ENCODE peak calls at places on chromosomes 5 and 9, in six cellular contexts. Q, J, V, P, W and T are unnamed samples.

GRCh38 chr9:22136446-22137140 is 127.5 kb upstream of the CDKN2B start:
- DNase-seq in W (no peak), Q (peak; percentile 78), V (no peak), J (no peak), P (peak; percentile 70), T (peak; percentile 69)

GRCh38 chr5:141785667-141786066 is 92.5 kb downstream of the PCDH1 start:
- DNase-seq in J (no peak), P (no peak), V (no peak), W (no peak), Q (no peak), T (no peak)

GRCh38 chr5:158874814-158875213 is 224.9 kb downstream of the EBF1 start:
- DNase-seq in W (no peak), P (no peak), J (no peak), V (no peak), Q (no peak), T (no peak)

GRCh38 chr5:116178925-116179324 is 94.1 kb downstream of the COMMD10 start:
- DNase-seq in P (no peak), V (no peak), J (no peak), W (no peak), Q (no peak), T (no peak)

GRCh38 chr9:85417674-85418073 is 324.1 kb downstream of the AGTPBP1 start:
- DNase-seq in W (no peak), J (no peak), P (no peak), V (no peak), Q (no peak), T (no peak)

GRCh38 chr5:172113036-172113435 is 75.0 kb downstream of the STK10 start:
- DNase-seq in W (peak; percentile 56), J (no peak), P (no peak), V (no peak), Q (no peak), T (no peak)

GRCh38 chr9:103734471-103734870 is 359.6 kb upstream of the SMC2 start:
- DNase-seq in W (no peak), J (no peak), Q (no peak), P (no peak), V (no peak), T (no peak)

GRCh38 chr5:111781200-111781599 is 24.2 kb upstream of the NREP start:
- DNase-seq in Q (peak; percentile 28), P (no peak), J (peak; percentile 46), V (peak; percentile 49), W (no peak), T (no peak)

GRCh38 chr9:89821081-89821480 is 216.3 kb downstream of the GADD45G start:
- DNase-seq in W (no peak), P (peak; percentile 5), V (no peak), Q (no peak), J (no peak), T (no peak)

GRCh38 chr5:127028822-127029457 is 1.4 kb downstream of the MARCHF3 start:
- DNase-seq in P (no peak), W (no peak), V (no peak), Q (peak; percentile 32), J (no peak), T (no peak)

GRCh38 chr9:72005451-72005850 is 55.0 kb downstream of the C9orf57 start:
- DNase-seq in W (no peak), Q (no peak), P (no peak), V (no peak), J (no peak), T (no peak)

GRCh38 chr5:77990020-77990419 is 213.9 kb upstream of the TBCA start:
- DNase-seq in W (no peak), Q (no peak), J (no peak), V (no peak), P (no peak), T (no peak)

GRCh38 chr9:124355941-124356744 is 59.1 kb downstream of the PSMB7 start:
- DNase-seq in P (no peak), V (peak; percentile 10), J (no peak), Q (no peak), W (peak; percentile 14), T (no peak)

GRCh38 chr9:124358617-124359016 is 56.6 kb downstream of the PSMB7 start:
- DNase-seq in V (no peak), P (no peak), Q (no peak), J (no peak), W (peak; percentile 23), T (no peak)

GRCh38 chr9:124356745-124357390 is 58.4 kb downstream of the PSMB7 start:
- DNase-seq in Q (no peak), J (no peak), W (peak; percentile 25), P (no peak), V (peak; percentile 5), T (no peak)

GRCh38 chr9:124359426-124359825 is 55.8 kb downstream of the PSMB7 start:
- DNase-seq in Q (no peak), P (no peak), J (no peak), V (peak; percentile 7), W (peak; percentile 13), T (no peak)

GRCh38 chr9:124357591-124358361 is 57.5 kb downstream of the PSMB7 start:
- DNase-seq in Q (no peak), W (peak; percentile 16), V (peak; percentile 12), J (no peak), P (no peak), T (no peak)
- TF ChIP-seq CTCF in Q (peak; percentile 33), W (no peak), V (no peak), J (no peak), P (peak; percentile 5), T (no peak)

DNA sequence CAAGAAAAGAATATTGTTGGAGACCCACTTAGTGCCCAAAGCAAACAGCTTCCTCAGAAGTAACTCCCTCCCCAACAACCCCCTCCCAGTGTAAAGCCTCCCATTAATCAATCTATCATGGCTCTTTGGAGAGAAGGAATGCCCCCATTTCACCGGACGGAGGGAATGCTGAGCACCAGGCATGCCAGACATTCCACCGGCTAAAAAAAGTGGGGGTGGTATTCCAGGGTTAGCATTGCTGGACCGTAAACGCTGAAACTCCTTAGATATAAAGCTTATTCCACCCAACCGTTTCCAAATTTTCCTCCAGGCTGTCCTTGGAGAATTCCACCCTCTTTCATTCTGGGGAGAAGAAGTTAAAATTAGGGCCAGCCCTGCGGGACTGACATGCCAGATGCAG is 363 bp upstream of the MAMDC2 start:
- DNase-seq in P (no peak), J (no peak), W (no peak), V (no peak), Q (no peak), T (no peak)
- H3K4me3 ChIP-seq in P (no peak overlapping the region), J (peak overlapping the region; percentile 48), W (no peak overlapping the region), V (peak overlapping the region; percentile 47), Q (no peak overlapping the region), T (no peak overlapping the region)

DNA sequence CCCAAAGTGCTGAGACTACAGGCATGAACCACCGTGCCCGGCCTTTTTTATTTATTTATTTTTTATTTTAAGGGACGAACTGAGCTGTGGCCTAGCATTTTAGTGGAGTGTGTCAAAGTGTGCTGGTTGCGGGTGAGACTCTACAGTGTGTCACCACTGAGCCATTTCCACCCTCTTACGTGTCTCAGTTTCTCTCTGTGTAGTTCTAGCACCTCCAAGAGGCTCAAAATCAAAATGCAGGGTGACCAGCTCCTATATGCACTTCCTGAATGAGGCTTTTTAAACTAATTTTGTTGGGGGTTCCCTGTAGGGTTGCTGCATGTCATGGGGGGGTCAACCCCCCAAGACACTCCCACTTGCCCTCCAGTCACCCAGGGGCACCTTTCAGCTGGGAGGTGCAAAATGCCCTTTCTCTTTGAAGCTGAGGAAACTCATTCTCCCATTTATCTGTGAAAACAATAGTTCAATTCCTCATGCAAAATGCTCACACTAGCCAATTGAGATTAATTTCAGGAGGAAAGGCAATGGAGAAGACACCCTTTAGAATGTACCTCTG is 69.3 kb downstream of the COL15A1 start:
- DNase-seq in Q (no peak), V (no peak), W (no peak), P (no peak), J (no peak), T (peak; percentile 17)
- TF ChIP-seq CTCF in Q (no peak), V (no peak), W (no peak), P (no peak), J (no peak), T (no peak)

GRCh38 chr5:135038829-135039525 is 4.9 kb upstream of the PITX1 start:
- DNase-seq in P (peak; percentile 23), W (no peak), J (peak; percentile 68), V (no peak), Q (no peak), T (peak; percentile 53)
- H3K4me3 ChIP-seq in P (peak overlapping the region; percentile 36), W (no peak overlapping the region), J (no peak overlapping the region), V (no peak overlapping the region), Q (no peak overlapping the region), T (peak overlapping the region; percentile 39)

DNA sequence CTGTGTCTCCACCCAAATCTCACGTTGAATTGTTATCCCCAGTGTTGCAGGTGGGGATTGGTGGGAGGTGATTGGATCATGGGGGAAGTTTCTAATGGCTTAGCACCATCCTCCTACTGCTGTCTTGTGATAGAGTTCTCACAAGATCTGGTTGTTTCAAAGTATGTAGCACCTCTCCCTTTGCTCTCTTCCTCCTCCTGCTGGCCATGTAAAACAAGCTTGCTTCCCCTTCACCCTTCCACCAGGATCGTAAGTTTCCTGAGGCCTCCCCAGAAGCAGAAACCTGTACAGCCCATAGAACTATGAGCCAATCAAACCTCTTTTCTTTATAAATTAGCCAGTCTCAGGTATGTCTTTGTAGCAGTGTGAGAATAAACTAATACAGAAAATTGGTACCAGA is 214.7 kb upstream of the C9orf72 start:
- DNase-seq in W (no peak), Q (peak; percentile 33), P (peak; percentile 43), J (no peak), V (no peak), T (peak; percentile 56)
- TF ChIP-seq CTCF in W (peak; percentile 14), Q (peak; percentile 40), P (peak; percentile 41), J (no peak), V (no peak), T (peak; percentile 36)